ENCODE peak calls at places on chromosomes 1 and 21, in four cellular contexts. One of them, this sample, is unnamed.

GRCh38 chr1:4825841-4826450 is 171.5 kb downstream of the AJAP1 start:
- DNase-seq in coronary artery: no peak
- DNase-seq in fibroblast of lung: no peak
- DNase-seq in breast epithelium: no peak
- DNase-seq in this sample: no peak

GRCh38 chr1:40762144-40762923 is 21.3 kb upstream of the KCNQ4 start:
- DNase-seq in breast epithelium: no peak
- DNase-seq in fibroblast of lung: no peak
- DNase-seq in coronary artery: no peak
- DNase-seq in this sample: no peak

GRCh38 chr1:68016364-68016763 is 34.1 kb downstream of the DIRAS3 start:
- DNase-seq in coronary artery: no peak
- DNase-seq in breast epithelium: no peak
- DNase-seq in fibroblast of lung: peak
- DNase-seq in this sample: peak

GRCh38 chr21:17340081-17340480 is 172.8 kb upstream of the CXADR start:
- DNase-seq in coronary artery: no peak
- DNase-seq in breast epithelium: no peak
- DNase-seq in fibroblast of lung: no peak
- DNase-seq in this sample: no peak

GRCh38 chr1:117826551-117827078 is 102.8 kb downstream of the GDAP2 start:
- DNase-seq in coronary artery: no peak
- DNase-seq in breast epithelium: no peak
- DNase-seq in fibroblast of lung: peak
- DNase-seq in this sample: peak

GRCh38 chr1:202501281-202501680 is 152.8 kb downstream of the PPP1R12B start:
- DNase-seq in fibroblast of lung: peak
- DNase-seq in breast epithelium: no peak
- DNase-seq in coronary artery: no peak
- DNase-seq in this sample: peak

GRCh38 chr1:48560577-48560976 is 88.6 kb upstream of the SPATA6 start:
- DNase-seq in breast epithelium: no peak
- DNase-seq in coronary artery: no peak
- DNase-seq in fibroblast of lung: no peak
- DNase-seq in this sample: no peak

GRCh38 chr1:6175411-6175828 is 4.7 kb downstream of the CHD5 start:
- DNase-seq in breast epithelium: no peak
- DNase-seq in fibroblast of lung: no peak
- DNase-seq in coronary artery: no peak
- DNase-seq in this sample: no peak

GRCh38 chr1:155008015-155008941 is 5.7 kb downstream of the ZBTB7B start:
- DNase-seq in breast epithelium: peak
- DNase-seq in coronary artery: no peak
- DNase-seq in fibroblast of lung: no peak
- DNase-seq in this sample: no peak

GRCh38 chr1:111570781-111571181 is 48.8 kb upstream of the RAP1A start:
- DNase-seq in fibroblast of lung: no peak
- DNase-seq in breast epithelium: no peak
- DNase-seq in coronary artery: no peak
- DNase-seq in this sample: no peak

GRCh38 chr1:207021139-207021861 is 11.3 kb downstream of the C1orf116 start:
- DNase-seq in breast epithelium: no peak
- DNase-seq in fibroblast of lung: peak
- DNase-seq in coronary artery: no peak
- DNase-seq in this sample: peak

GRCh38 chr1:112509660-112510178 is 954 bp downstream of the WNT2B start:
- DNase-seq in breast epithelium: no peak
- DNase-seq in coronary artery: no peak
- DNase-seq in fibroblast of lung: no peak
- DNase-seq in this sample: no peak

GRCh38 chr1:115067460-115067859 is 21.8 kb downstream of the TSPAN2 start:
- DNase-seq in coronary artery: no peak
- DNase-seq in breast epithelium: no peak
- DNase-seq in fibroblast of lung: no peak
- DNase-seq in this sample: peak

GRCh38 chr1:18288609-18289219 is 181.1 kb downstream of the IGSF21 start:
- DNase-seq in breast epithelium: no peak
- DNase-seq in coronary artery: no peak
- DNase-seq in fibroblast of lung: no peak
- DNase-seq in this sample: no peak

GRCh38 chr1:224429616-224430015 is 5.0 kb downstream of the WDR26 start:
- DNase-seq in fibroblast of lung: no peak
- DNase-seq in coronary artery: no peak
- DNase-seq in breast epithelium: no peak
- DNase-seq in this sample: no peak

GRCh38 chr1:5351366-5351765 is 640.9 kb downstream of the NPHP4 start:
- DNase-seq in coronary artery: no peak
- DNase-seq in fibroblast of lung: no peak
- DNase-seq in breast epithelium: no peak
- DNase-seq in this sample: no peak

GRCh38 chr1:51567653-51568052 is 48.6 kb upstream of the EPS15 start:
- DNase-seq in coronary artery: no peak
- DNase-seq in fibroblast of lung: peak
- DNase-seq in breast epithelium: peak
- DNase-seq in this sample: peak

GRCh38 chr1:72283204-72284083 is 1.1 kb upstream of the NEGR1 start:
- DNase-seq in coronary artery: peak
- DNase-seq in fibroblast of lung: peak
- DNase-seq in breast epithelium: peak
- DNase-seq in this sample: peak

GRCh38 chr21:46431448-46431847 is 27.2 kb upstream of the DIP2A start:
- DNase-seq in fibroblast of lung: no peak
- DNase-seq in breast epithelium: no peak
- DNase-seq in coronary artery: no peak
- DNase-seq in this sample: no peak

GRCh38 chr1:165905853-165906252 is 78.4 kb downstream of the UCK2 start:
- DNase-seq in breast epithelium: no peak
- DNase-seq in fibroblast of lung: no peak
- DNase-seq in coronary artery: no peak
- DNase-seq in this sample: no peak

GRCh38 chr1:31372051-31372450 is 825 bp downstream of the FABP3 start:
- DNase-seq in breast epithelium: no peak
- DNase-seq in fibroblast of lung: no peak
- DNase-seq in coronary artery: no peak
- DNase-seq in this sample: no peak
- H3K4me3 ChIP-seq in breast epithelium: peak
- H3K4me3 ChIP-seq in fibroblast of lung: peak
- H3K4me3 ChIP-seq in coronary artery: peak
- H3K4me3 ChIP-seq in this sample: peak

GRCh38 chr1:23485002-23485332 is 988 bp upstream of the ASAP3 start:
- DNase-seq in coronary artery: no peak
- DNase-seq in breast epithelium: no peak
- DNase-seq in fibroblast of lung: no peak
- DNase-seq in this sample: no peak

GRCh38 chr1:23481904-23482303 is 2.1 kb downstream of the ASAP3 start:
- DNase-seq in breast epithelium: no peak
- DNase-seq in coronary artery: no peak
- DNase-seq in fibroblast of lung: no peak
- DNase-seq in this sample: no peak

GRCh38 chr1:23484253-23485001 is 448 bp upstream of the ASAP3 start:
- DNase-seq in breast epithelium: peak
- DNase-seq in coronary artery: peak
- DNase-seq in fibroblast of lung: peak
- DNase-seq in this sample: peak

GRCh38 chr1:23481026-23481597 is 2.9 kb downstream of the ASAP3 start:
- DNase-seq in coronary artery: no peak
- DNase-seq in breast epithelium: no peak
- DNase-seq in fibroblast of lung: no peak
- DNase-seq in this sample: no peak

GRCh38 chr1:23483327-23484252 is at the start of gene ASAP3:
- DNase-seq in coronary artery: peak
- DNase-seq in breast epithelium: peak
- DNase-seq in fibroblast of lung: peak
- DNase-seq in this sample: peak
- TF ChIP-seq CTCF in coronary artery: no peak
- TF ChIP-seq CTCF in breast epithelium: no peak
- TF ChIP-seq CTCF in fibroblast of lung: no peak
- TF ChIP-seq CTCF in this sample: peak

DNA sequence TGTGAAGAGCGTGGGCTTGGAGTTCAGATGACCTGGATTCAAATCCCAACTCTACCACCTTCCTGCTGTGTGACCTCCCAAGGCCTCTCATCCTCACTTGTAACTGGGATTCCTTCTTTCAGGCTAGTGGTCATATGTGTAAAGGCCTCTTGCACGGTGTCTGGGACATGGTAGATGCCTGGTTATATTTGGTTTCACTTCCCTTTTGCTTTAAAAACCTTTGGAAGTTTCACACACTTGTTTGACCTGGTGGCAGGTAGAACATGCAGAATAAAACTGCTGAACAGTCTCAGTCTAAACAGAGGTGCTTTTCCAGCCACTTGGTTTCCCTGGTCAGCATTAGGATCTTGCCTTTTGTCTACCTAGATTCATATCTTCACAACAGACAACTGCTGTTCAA is 37.0 kb upstream of the RCAN3 start:
- DNase-seq in fibroblast of lung: no peak
- DNase-seq in coronary artery: no peak
- DNase-seq in breast epithelium: no peak
- DNase-seq in this sample: no peak
- H3K4me3 ChIP-seq in fibroblast of lung: no peak
- H3K4me3 ChIP-seq in coronary artery: no peak
- H3K4me3 ChIP-seq in breast epithelium: no peak
- H3K4me3 ChIP-seq in this sample: no peak

GRCh38 chr1:180562582-180562981 is 3.8 kb downstream of the OVAAL start:
- DNase-seq in breast epithelium: no peak
- DNase-seq in coronary artery: no peak
- DNase-seq in fibroblast of lung: no peak
- DNase-seq in this sample: no peak
- TF ChIP-seq CTCF in breast epithelium: no peak
- TF ChIP-seq CTCF in coronary artery: no peak
- TF ChIP-seq CTCF in fibroblast of lung: no peak
- TF ChIP-seq CTCF in this sample: no peak

GRCh38 chr1:1613509-1614082 is 1.7 kb upstream of the MIB2 start:
- DNase-seq in coronary artery: no peak
- DNase-seq in fibroblast of lung: no peak
- DNase-seq in breast epithelium: no peak
- DNase-seq in this sample: no peak
- H3K4me3 ChIP-seq in coronary artery: no peak
- H3K4me3 ChIP-seq in fibroblast of lung: no peak
- H3K4me3 ChIP-seq in breast epithelium: no peak
- H3K4me3 ChIP-seq in this sample: peak

GRCh38 chr1:227805606-227806197 is 9.8 kb upstream of the PRSS38 start:
- DNase-seq in breast epithelium: no peak
- DNase-seq in fibroblast of lung: peak
- DNase-seq in coronary artery: no peak
- DNase-seq in this sample: peak
- TF ChIP-seq CTCF in breast epithelium: no peak
- TF ChIP-seq CTCF in fibroblast of lung: no peak
- TF ChIP-seq CTCF in coronary artery: no peak
- TF ChIP-seq CTCF in this sample: no peak

GRCh38 chr1:44675186-44675585 is 672 bp downstream of the ARMH1 start:
- DNase-seq in breast epithelium: no peak
- DNase-seq in coronary artery: no peak
- DNase-seq in fibroblast of lung: no peak
- DNase-seq in this sample: no peak
- H3K4me3 ChIP-seq in breast epithelium: peak
- H3K4me3 ChIP-seq in coronary artery: peak
- H3K4me3 ChIP-seq in fibroblast of lung: peak
- H3K4me3 ChIP-seq in this sample: peak

DNA sequence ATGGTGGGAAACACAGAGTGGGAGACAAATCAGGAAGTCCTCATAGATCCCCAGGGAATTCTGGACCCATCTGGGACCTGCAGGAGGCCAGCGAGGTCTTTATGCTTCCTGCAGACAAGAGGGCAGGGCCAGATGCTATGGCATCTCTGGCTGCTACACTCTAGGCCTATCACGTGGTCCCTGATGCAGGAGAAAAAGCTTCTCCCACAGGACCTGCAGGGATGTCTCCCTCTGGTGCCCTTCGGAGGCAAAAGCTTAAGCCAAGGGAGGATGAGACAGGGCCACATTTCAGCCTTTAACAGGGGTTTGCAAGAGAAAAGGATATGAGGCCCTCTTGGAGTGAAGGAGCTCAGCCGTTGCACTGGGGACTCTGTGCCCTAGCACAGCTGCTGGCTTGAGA is 243.0 kb downstream of the C1orf94 start:
- DNase-seq in breast epithelium: no peak
- DNase-seq in coronary artery: peak
- DNase-seq in fibroblast of lung: no peak
- DNase-seq in this sample: peak
- TF ChIP-seq CTCF in breast epithelium: no peak
- TF ChIP-seq CTCF in coronary artery: no peak
- TF ChIP-seq CTCF in fibroblast of lung: no peak
- TF ChIP-seq CTCF in this sample: peak

GRCh38 chr1:176794897-176795508 is 332.0 kb downstream of the PAPPA2 start:
- DNase-seq in fibroblast of lung: no peak
- DNase-seq in coronary artery: no peak
- DNase-seq in breast epithelium: no peak
- DNase-seq in this sample: no peak

GRCh38 chr1:176795929-176796328 is 333.0 kb downstream of the PAPPA2 start:
- DNase-seq in fibroblast of lung: no peak
- DNase-seq in breast epithelium: no peak
- DNase-seq in coronary artery: no peak
- DNase-seq in this sample: no peak

GRCh38 chr1:176799327-176799726 is 336.4 kb downstream of the PAPPA2 start:
- DNase-seq in fibroblast of lung: no peak
- DNase-seq in coronary artery: no peak
- DNase-seq in breast epithelium: no peak
- DNase-seq in this sample: no peak

GRCh38 chr1:176800978-176801552 is 338.1 kb downstream of the PAPPA2 start:
- DNase-seq in breast epithelium: no peak
- DNase-seq in coronary artery: no peak
- DNase-seq in fibroblast of lung: no peak
- DNase-seq in this sample: no peak

DNA sequence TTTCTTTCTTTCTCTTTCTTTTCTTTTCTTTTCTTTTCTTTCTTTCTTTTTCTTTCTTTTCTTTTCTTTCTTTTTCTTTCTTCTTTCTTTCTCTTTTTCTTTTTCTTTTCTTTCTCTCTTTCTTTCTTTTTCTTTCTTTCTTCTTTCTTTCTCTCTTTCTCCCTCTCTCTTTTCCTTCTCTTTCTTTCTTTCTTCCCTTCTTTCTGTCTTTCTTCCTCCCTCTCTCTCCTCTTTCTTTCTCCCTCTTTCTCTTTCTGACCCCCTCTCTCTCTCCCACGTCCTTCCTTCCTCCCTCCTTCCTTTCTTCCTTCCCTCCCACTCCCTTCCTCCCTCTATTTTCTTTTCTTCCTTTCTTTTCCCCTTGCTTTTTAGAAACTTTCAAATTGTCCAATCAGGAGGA is 333.6 kb downstream of the PAPPA2 start:
- DNase-seq in coronary artery: no peak
- DNase-seq in fibroblast of lung: no peak
- DNase-seq in breast epithelium: no peak
- DNase-seq in this sample: no peak
- H3K4me3 ChIP-seq in coronary artery: no peak
- H3K4me3 ChIP-seq in fibroblast of lung: no peak
- H3K4me3 ChIP-seq in breast epithelium: no peak
- H3K4me3 ChIP-seq in this sample: no peak